ENCODE peak calls at places on chromosomes 16 and 17, in six cellular contexts. S is head of caudate nucleus, Z is NCI-H2107, U is kidney glomerular epithelial cell, P is ELF-1, N is sigmoid colon. T is an unnamed sample.

GRCh38 chr16:19001788-19002187 is 18.1 kb downstream of the TMC7 start:
- DNase-seq in S (no peak), Z (no peak), U (no peak), N (no peak), P (no peak), T (peak; percentile 38)

GRCh38 chr17:82120148-82120547 is 22.1 kb upstream of the FASN start:
- DNase-seq in U (no peak), S (peak; percentile 42), Z (no peak), P (no peak), N (no peak), T (no peak)

GRCh38 chr16:12096162-12096781 is 119.7 kb downstream of the SNX29 start:
- DNase-seq in N (no peak), U (no peak), P (no peak), S (peak; percentile 13), Z (no peak), T (no peak)

GRCh38 chr17:75896360-75897075 is at the start of gene TRIM65:
- DNase-seq in P (peak; percentile 77), U (peak; percentile 32), Z (peak; percentile 29), S (peak; percentile 83), N (peak; percentile 94), T (no peak)

GRCh38 chr17:65850486-65850885 is 289.0 kb upstream of the AXIN2 start:
- DNase-seq in Z (no peak), U (no peak), P (no peak), S (no peak), N (no peak), T (peak; percentile 26)

GRCh38 chr16:50763211-50763610 is 21.3 kb downstream of the CYLD start:
- DNase-seq in P (no peak), N (no peak), S (no peak), Z (no peak), U (no peak), T (no peak)

GRCh38 chr16:23726710-23727109 is 13.7 kb upstream of the ERN2 start:
- DNase-seq in P (no peak), Z (no peak), S (no peak), N (no peak), U (no peak), T (no peak)

GRCh38 chr16:52436646-52437645 is 110.0 kb downstream of the TOX3 start:
- DNase-seq in Z (no peak), P (no peak), N (no peak), S (no peak), U (no peak), T (no peak)

GRCh38 chr16:87169509-87169985 is 147.6 kb downstream of the C16orf95 start:
- DNase-seq in S (no peak), P (no peak), Z (peak; percentile 22), U (no peak), N (no peak), T (no peak)

GRCh38 chr17:73274490-73274889 is 12.8 kb upstream of the CPSF4L start:
- DNase-seq in N (no peak), U (no peak), P (no peak), S (no peak), Z (no peak), T (no peak)

GRCh38 chr16:972316-973002 is 1.7 kb upstream of the LMF1 start:
- DNase-seq in S (peak; percentile 92), U (no peak), N (no peak), P (no peak), Z (no peak), T (no peak)

GRCh38 chr17:15738066-15738465 is 6.0 kb downstream of the TBC1D26 start:
- DNase-seq in S (no peak), Z (no peak), N (no peak), U (no peak), P (no peak), T (no peak)

GRCh38 chr17:333626-334396 is 18.8 kb downstream of the RPH3AL start:
- DNase-seq in U (peak; percentile 41), Z (no peak), S (peak; percentile 80), P (peak; percentile 48), N (peak; percentile 95), T (no peak)

GRCh38 chr17:17822189-17822978 is 14.4 kb downstream of the SREBF1 start:
- DNase-seq in P (no peak), N (peak; percentile 94), S (peak; percentile 88), U (no peak), Z (no peak), T (no peak)

GRCh38 chr16:35391328-35391727 is 1931.9 kb downstream of the TP53TG3F start:
- DNase-seq in Z (peak; percentile 0), U (no peak), N (no peak), S (peak; percentile 38), P (peak; percentile 43), T (peak; percentile 3)

GRCh38 chr16:353404-354285 is 1.1 kb upstream of the AXIN1 start:
- DNase-seq in U (no peak), S (no peak), Z (no peak), P (peak; percentile 38), N (peak; percentile 71), T (no peak)

GRCh38 chr16:89067677-89068076 is 26.0 kb upstream of the ACSF3 start:
- DNase-seq in S (no peak), N (no peak), P (no peak), Z (no peak), U (no peak), T (no peak)

GRCh38 chr17:76523084-76524037 is 14.1 kb downstream of the CYGB start:
- DNase-seq in N (peak; percentile 85), P (peak; percentile 91), S (peak; percentile 77), Z (peak; percentile 60), U (peak; percentile 27), T (no peak)

GRCh38 chr16:80023865-80024264 is 423.3 kb upstream of the MAF start:
- DNase-seq in Z (no peak), S (no peak), P (no peak), U (no peak), N (no peak), T (no peak)

GRCh38 chr16:73019456-73020362 is 28.2 kb downstream of the ZFHX3 start:
- DNase-seq in S (no peak), N (peak; percentile 65), P (peak; percentile 43), Z (no peak), U (peak; percentile 51), T (peak; percentile 26)

GRCh38 chr17:43019418-43019817 is 2.8 kb downstream of the VAT1 start:
- DNase-seq in P (no peak), S (no peak), U (no peak), N (no peak), Z (no peak), T (no peak)

GRCh38 chr17:57609125-57609877 is 135.8 kb downstream of the CCDC182 start:
- DNase-seq in P (peak; percentile 40), N (no peak), Z (no peak), S (no peak), U (no peak), T (no peak)

GRCh38 chr17:19361975-19362292 is 589 bp downstream of the B9D1 start:
- DNase-seq in U (no peak), P (no peak), S (no peak), N (no peak), Z (no peak), T (no peak)

GRCh38 chr16:64410306-64410705 is 711.6 kb downstream of the CDH11 start:
- DNase-seq in P (no peak), U (no peak), N (no peak), S (no peak), Z (no peak), T (no peak)

GRCh38 chr16:55711959-55712876 is 56.4 kb downstream of the SLC6A2 start:
- DNase-seq in Z (peak; percentile 46), P (peak; percentile 65), S (peak; percentile 72), N (peak; percentile 74), U (peak; percentile 65), T (no peak)

GRCh38 chr17:79977711-79978544 is 57.7 kb downstream of the TBC1D16 start:
- DNase-seq in P (no peak), U (no peak), N (peak; percentile 63), S (peak; percentile 39), Z (no peak), T (no peak)

GRCh38 chr17:7354262-7354781 is 634 bp upstream of the TMEM95 start:
- DNase-seq in P (peak; percentile 36), N (no peak), Z (no peak), S (no peak), U (no peak), T (no peak)

GRCh38 chr17:28935744-28936460 is 15.4 kb downstream of the PHF12 start:
- DNase-seq in U (no peak), Z (no peak), S (no peak), P (no peak), N (no peak), T (no peak)

GRCh38 chr17:3935825-3936355 is 19.6 kb upstream of the P2RX1 start:
- DNase-seq in Z (no peak), P (no peak), N (no peak), U (no peak), S (no peak), T (no peak)

T was measured in epithelial cell of proximal tubule.